ENCODE peak calls at places on chromosomes 7 and 10, in four cellular contexts. C is K562, Y is GM12878, P is HepG2. F is an unnamed sample.

GRCh38 chr10:113047605-113047962 is 97.5 kb downstream of the TCF7L2 start:
- DNase-seq in C (no peak), Y (no peak), P (no peak), F (no peak)

GRCh38 chr7:129205987-129206785 is 17.8 kb downstream of the SMO start:
- DNase-seq in C (no peak), Y (no peak), P (no peak), F (no peak)

GRCh38 chr7:80263321-80263720 is 128.7 kb downstream of the GNAI1 start:
- DNase-seq in C (no peak), Y (no peak), P (no peak), F (no peak)

GRCh38 chr7:25929448-25929847 is 222.6 kb upstream of the NFE2L3 start:
- DNase-seq in C (no peak), Y (no peak), P (no peak), F (no peak)

GRCh38 chr7:117665393-117665792 is 185.6 kb downstream of the CFTR start:
- DNase-seq in C (no peak), Y (no peak), P (no peak), F (no peak)

GRCh38 chr7:51162724-51163329 is 153.8 kb downstream of the COBL start:
- DNase-seq in C (peak), Y (peak), P (peak), F (peak)

GRCh38 chr10:86087716-86088115 is 278.9 kb downstream of the GRID1 start:
- DNase-seq in C (no peak), Y (no peak), P (no peak), F (no peak)

GRCh38 chr10:103845983-103846382 is 9.4 kb downstream of the SH3PXD2A start:
- DNase-seq in C (no peak), Y (no peak), P (no peak), F (no peak)

GRCh38 chr10:13239923-13240322 is 5.7 kb upstream of the UCMA start:
- DNase-seq in C (no peak), Y (no peak), P (peak), F (no peak)

GRCh38 chr7:23712368-23713284 is 2.6 kb downstream of the STK31 start:
- DNase-seq in C (peak), Y (peak), P (peak), F (peak)

GRCh38 chr7:74324499-74325229 is 35.5 kb downstream of the CLIP2 start:
- DNase-seq in C (no peak), Y (no peak), P (no peak), F (no peak)

GRCh38 chr10:44809652-44810051 is 101.5 kb upstream of the TMEM72 start:
- DNase-seq in C (no peak), Y (no peak), P (no peak), F (no peak)

GRCh38 chr7:144969787-144970186 is 133.9 kb upstream of the TPK1 start:
- DNase-seq in C (no peak), Y (no peak), P (no peak), F (no peak)

GRCh38 chr10:92688927-92689662 is 660 bp upstream of the HHEX start:
- DNase-seq in C (no peak), Y (no peak), P (peak), F (peak)

GRCh38 chr7:33421384-33421783 is 292.0 kb downstream of the BBS9 start:
- DNase-seq in C (no peak), Y (no peak), P (no peak), F (no peak)

GRCh38 chr10:10605551-10606081 is 412.1 kb upstream of the CELF2 start:
- DNase-seq in C (no peak), Y (no peak), P (no peak), F (no peak)

GRCh38 chr7:38630720-38631673 is at the start of gene AMPH:
- DNase-seq in C (no peak), Y (no peak), P (no peak), F (no peak)

GRCh38 chr10:47024399-47025252 is 113.4 kb downstream of the PTPN20 start:
- DNase-seq in C (peak), Y (peak), P (peak), F (peak)

GRCh38 chr10:59968705-59969104 is 62.3 kb upstream of the CCDC6 start:
- DNase-seq in C (no peak), Y (no peak), P (no peak), F (no peak)

GRCh38 chr10:122323941-122324675 is 50.4 kb upstream of the PLEKHA1 start:
- DNase-seq in C (no peak), Y (no peak), P (no peak), F (no peak)

GRCh38 chr10:132926070-132926469 is 16.3 kb downstream of the CFAP46 start:
- DNase-seq in C (no peak), Y (no peak), P (no peak), F (no peak)

GRCh38 chr10:124217906-124218769 is 124.7 kb upstream of the CHST15 start:
- DNase-seq in C (no peak), Y (no peak), P (no peak), F (no peak)

GRCh38 chr10:114498413-114499111 is 94.3 kb upstream of the AFAP1L2 start:
- DNase-seq in C (no peak), Y (peak), P (no peak), F (no peak)

GRCh38 chr10:50470345-50470744 is 153.4 kb downstream of the SGMS1 start:
- DNase-seq in C (no peak), Y (no peak), P (no peak), F (no peak)

GRCh38 chr10:125000366-125001312 is 58.7 kb downstream of the ZRANB1 start:
- DNase-seq in C (no peak), Y (no peak), P (no peak), F (no peak)

GRCh38 chr10:118939216-118940007 is 90.1 kb upstream of the NANOS1 start:
- DNase-seq in C (no peak), Y (no peak), P (no peak), F (no peak)

GRCh38 chr10:62239994-62240393 is 28.6 kb downstream of the RTKN2 start:
- DNase-seq in C (no peak), Y (no peak), P (no peak), F (no peak)

GRCh38 chr7:47330026-47330425 is 251.9 kb downstream of the TNS3 start:
- DNase-seq in C (no peak), Y (no peak), P (no peak), F (no peak)

GRCh38 chr7:55130554-55131198 is 111.9 kb downstream of the EGFR start:
- DNase-seq in C (no peak), Y (no peak), P (no peak), F (no peak)

GRCh38 chr10:117413928-117414618 is 38.8 kb upstream of the PDZD8 start:
- DNase-seq in C (no peak), Y (no peak), P (peak), F (peak)

GRCh38 chr7:36496576-36496975 is 106.9 kb downstream of the ANLN start:
- DNase-seq in C (peak), Y (no peak), P (no peak), F (no peak)

GRCh38 chr10:71774916-71775702 is 1.8 kb upstream of the VSIR start:
- DNase-seq in C (no peak), Y (no peak), P (no peak), F (no peak)

GRCh38 chr10:69742928-69743602 is 58.6 kb upstream of the COL13A1 start:
- DNase-seq in C (peak), Y (no peak), P (no peak), F (peak)

GRCh38 chr10:113566888-113567287 is 14.0 kb downstream of the HABP2 start:
- DNase-seq in C (no peak), Y (no peak), P (no peak), F (no peak)

GRCh38 chr10:82866424-82867020 is 991.5 kb downstream of the NRG3 start:
- DNase-seq in C (no peak), Y (no peak), P (no peak), F (no peak)

GRCh38 chr10:17850526-17850925 is 41.4 kb downstream of the MRC1 start:
- DNase-seq in C (no peak), Y (no peak), P (no peak), F (no peak)

GRCh38 chr10:17851611-17852010 is 42.5 kb downstream of the MRC1 start:
- DNase-seq in C (no peak), Y (no peak), P (no peak), F (no peak)

GRCh38 chr10:17848646-17849045 is 39.5 kb downstream of the MRC1 start:
- DNase-seq in C (no peak), Y (no peak), P (no peak), F (no peak)

DNA sequence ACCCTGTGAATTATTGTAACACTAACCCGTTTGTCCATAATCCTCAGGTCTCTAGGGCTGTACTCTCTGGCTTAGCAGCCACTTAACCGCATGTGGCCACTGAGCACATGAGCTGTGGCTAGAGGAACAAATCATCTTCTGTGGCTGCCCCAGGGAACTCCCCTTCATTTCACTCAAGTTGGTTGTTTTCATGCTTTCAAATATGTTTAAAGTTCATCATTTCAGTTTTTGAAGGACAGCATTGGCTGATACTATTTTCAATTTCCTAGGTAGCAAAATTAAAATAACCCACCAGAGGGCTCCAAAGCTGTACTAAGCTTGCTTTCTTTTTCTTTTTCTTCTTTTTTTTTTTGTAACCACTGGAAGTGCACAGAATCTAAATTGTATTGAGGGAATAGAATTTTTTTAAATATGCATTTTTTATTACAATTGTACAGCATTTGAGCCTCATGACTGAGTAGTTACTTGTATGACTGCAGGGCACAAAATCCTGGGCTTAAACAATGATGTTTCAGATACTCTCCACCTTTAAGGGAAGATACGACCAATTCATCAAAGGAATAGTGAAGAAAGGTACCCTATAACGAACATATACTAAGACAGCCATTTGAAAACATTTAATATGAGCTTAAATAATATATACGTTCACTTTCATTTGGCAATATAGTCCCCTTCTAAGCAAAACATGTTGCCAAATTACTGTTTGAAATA is 38.6 kb downstream of the MRC1 start:
- DNase-seq in C (no peak), Y (no peak), P (no peak), F (no peak)
- TF ChIP-seq SMC3 in C (peak), Y (peak), P (peak), F (peak)

DNA sequence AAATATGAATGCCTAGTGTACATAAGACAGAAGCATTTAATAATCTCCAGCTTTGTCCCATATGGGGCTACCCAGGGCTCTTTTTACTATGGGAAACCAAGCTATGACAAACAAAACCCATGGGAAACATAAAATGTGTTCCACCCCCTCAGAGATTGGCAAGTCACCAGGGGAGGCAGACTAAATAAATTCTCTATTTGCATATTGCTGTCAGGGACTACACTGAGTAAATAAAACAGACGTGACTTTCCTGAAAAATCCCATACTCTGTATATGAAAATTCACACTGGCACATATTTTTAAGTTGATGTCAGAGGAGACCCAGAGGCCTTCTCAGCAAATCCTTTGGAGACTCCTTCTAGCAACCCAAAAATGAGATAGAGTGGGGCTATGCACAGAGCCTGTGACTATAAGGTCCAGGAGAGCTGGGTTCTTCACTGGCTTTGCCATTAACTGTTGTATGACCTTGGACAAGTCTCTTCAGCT is 44.0 kb upstream of the HPSE2 start:
- DNase-seq in C (no peak), Y (no peak), P (no peak), F (peak)
- TF ChIP-seq HDAC2 in C (no peak), Y (no peak), P (no peak), F (no peak)

GRCh38 chr7:3008386-3008785 is 35.3 kb downstream of the CARD11 start:
- DNase-seq in C (no peak), Y (no peak), P (no peak), F (no peak)
- TF ChIP-seq SMC3 in C (no peak), Y (no peak), P (no peak), F (no peak)

GRCh38 chr10:102435529-102436233 is 3.3 kb upstream of the CUEDC2 start:
- DNase-seq in C (peak), Y (no peak), P (no peak), F (no peak)
- TF ChIP-seq HDAC2 in C (no peak), Y (no peak), P (no peak), F (no peak)

GRCh38 chr10:18738835-18739234 is 79.6 kb downstream of the ARL5B start:
- DNase-seq in C (no peak), Y (no peak), P (no peak), F (no peak)

GRCh38 chr10:18735711-18736110 is 76.5 kb downstream of the ARL5B start:
- DNase-seq in C (peak), Y (no peak), P (no peak), F (no peak)

GRCh38 chr10:18737841-18738240 is 78.6 kb downstream of the ARL5B start:
- DNase-seq in C (no peak), Y (no peak), P (no peak), F (no peak)

GRCh38 chr10:18737236-18737635 is 78.0 kb downstream of the ARL5B start:
- DNase-seq in C (no peak), Y (no peak), P (no peak), F (no peak)
- TF ChIP-seq SMC3 in C (no peak), Y (no peak), P (no peak), F (no peak)

DNA sequence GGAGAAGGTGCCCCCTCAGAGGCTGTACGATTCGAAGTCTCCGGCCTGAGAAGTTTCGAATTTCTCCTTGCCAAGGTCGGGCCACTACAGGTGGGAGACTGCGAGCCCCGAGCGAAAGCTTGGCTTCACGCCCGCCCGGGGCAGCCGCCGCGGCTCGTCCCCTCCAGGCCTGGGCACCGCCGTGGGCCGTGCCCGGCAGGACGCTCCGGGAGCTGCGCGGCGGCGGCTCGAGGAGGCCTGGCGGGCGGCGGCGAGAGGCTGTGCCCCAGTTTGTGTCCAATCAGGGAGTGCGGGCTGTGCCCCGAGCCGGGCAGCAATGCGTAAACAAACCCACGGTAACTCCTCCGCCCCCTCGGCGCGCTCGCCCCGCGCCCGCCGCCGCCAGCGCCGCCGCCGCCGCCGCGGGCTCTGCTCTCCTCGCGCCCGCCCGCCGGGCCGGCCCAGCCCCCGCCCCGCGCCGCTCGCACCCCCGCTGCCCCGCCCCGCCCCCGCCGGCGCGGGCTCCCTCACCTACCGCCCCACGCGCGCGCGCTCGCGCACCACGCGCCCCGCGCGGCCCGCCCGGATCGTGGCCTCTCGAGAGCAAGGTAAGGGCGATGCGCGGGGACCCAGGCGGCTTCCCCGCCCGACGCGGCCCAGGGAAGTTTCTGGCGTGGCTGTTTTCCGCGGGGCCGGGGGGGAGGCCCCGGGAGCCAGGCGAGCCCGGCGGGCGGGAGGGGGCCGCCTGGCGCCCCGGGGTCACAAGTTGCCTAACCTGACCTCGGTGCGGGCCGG is 57.8 kb upstream of the PCGF5 start:
- DNase-seq in C (peak), Y (no peak), P (peak), F (peak)
- TF ChIP-seq HDAC2 in C (no peak), Y (no peak), P (no peak), F (no peak)

F was measured in A549.